ENCODE peak calls at places on chromosomes 12 and 14, in ten cellular contexts. V is spleen, J is prostate gland, Y is suprapubic skin, N is lower leg skin, C is breast epithelium, S is uterus, I is IMR-90, D is A549, U is body of pancreas. W is an unnamed sample.

GRCh38 chr12:49708851-49709250 is 1.6 kb upstream of the FMNL3 start:
- DNase-seq in S (no peak), C (no peak), Y (no peak), D (no peak), U (no peak), J (no peak), N (no peak), V (no peak), I (no peak), W (no peak)

GRCh38 chr14:88613552-88614010 is 50.7 kb downstream of the ZC3H14 start:
- DNase-seq in S (no peak), J (peak; percentile 27), D (no peak), V (no peak), C (no peak), U (peak; percentile 71), I (peak; percentile 53), Y (no peak), N (no peak), W (peak; percentile 60)

GRCh38 chr14:54773171-54774006 is 129.2 kb downstream of the GCH1 start:
- DNase-seq in N (peak; percentile 97), V (peak; percentile 84), U (peak; percentile 79), J (peak; percentile 70), D (peak; percentile 97), Y (peak; percentile 92), S (peak; percentile 93), I (peak; percentile 100), C (peak; percentile 87), W (peak; percentile 83)

GRCh38 chr12:2833327-2833726 is 1.5 kb downstream of the NRIP2 start:
- DNase-seq in S (no peak), I (no peak), J (no peak), U (no peak), Y (no peak), N (no peak), D (no peak), C (no peak), V (no peak), W (no peak)

GRCh38 chr12:59041241-59042121 is 121.2 kb upstream of the LRIG3 start:
- DNase-seq in Y (no peak), D (peak; percentile 57), S (no peak), U (no peak), I (peak; percentile 96), C (no peak), N (no peak), J (peak; percentile 34), V (no peak), W (no peak)

GRCh38 chr12:121766290-121767039 is 27.0 kb downstream of the RHOF start:
- DNase-seq in V (no peak), U (no peak), I (peak; percentile 10), Y (no peak), D (no peak), C (no peak), N (no peak), J (no peak), S (no peak), W (peak; percentile 45)

GRCh38 chr12:59322473-59322872 is 273.4 kb upstream of the SLC16A7 start:
- DNase-seq in I (no peak), S (no peak), J (no peak), D (no peak), C (no peak), N (no peak), Y (no peak), U (peak; percentile 24), V (no peak), W (no peak)

GRCh38 chr14:75549169-75549568 is 26.9 kb downstream of the BATF start:
- DNase-seq in J (no peak), V (no peak), Y (no peak), S (no peak), D (no peak), I (no peak), U (no peak), C (no peak), N (no peak), W (no peak)

GRCh38 chr12:109944975-109945374 is 44.9 kb downstream of the TCHP start:
- DNase-seq in S (no peak), V (no peak), Y (no peak), D (peak; percentile 23), J (no peak), N (no peak), U (peak; percentile 39), I (peak; percentile 82), C (no peak), W (no peak)

GRCh38 chr12:114013601-114014345 is 47.6 kb upstream of the RBM19 start:
- DNase-seq in J (peak; percentile 20), C (no peak), D (peak; percentile 47), U (no peak), S (no peak), N (no peak), I (peak; percentile 37), V (no peak), Y (no peak), W (peak; percentile 59)

GRCh38 chr12:48969847-48970701 is 1.5 kb downstream of the WNT10B start:
- DNase-seq in S (no peak), D (no peak), C (no peak), U (no peak), J (no peak), Y (no peak), N (no peak), I (no peak), V (no peak), W (no peak)

GRCh38 chr12:75838309-75838708 is 193.3 kb downstream of the PHLDA1 start:
- DNase-seq in Y (no peak), I (no peak), V (no peak), J (no peak), D (no peak), U (no peak), S (no peak), C (no peak), N (no peak), W (no peak)
- TF ChIP-seq CTCF in Y (no peak), I (no peak), V (no peak), J (no peak), D (no peak), U (no peak), S (no peak), C (no peak), N (no peak), W (no peak)

DNA sequence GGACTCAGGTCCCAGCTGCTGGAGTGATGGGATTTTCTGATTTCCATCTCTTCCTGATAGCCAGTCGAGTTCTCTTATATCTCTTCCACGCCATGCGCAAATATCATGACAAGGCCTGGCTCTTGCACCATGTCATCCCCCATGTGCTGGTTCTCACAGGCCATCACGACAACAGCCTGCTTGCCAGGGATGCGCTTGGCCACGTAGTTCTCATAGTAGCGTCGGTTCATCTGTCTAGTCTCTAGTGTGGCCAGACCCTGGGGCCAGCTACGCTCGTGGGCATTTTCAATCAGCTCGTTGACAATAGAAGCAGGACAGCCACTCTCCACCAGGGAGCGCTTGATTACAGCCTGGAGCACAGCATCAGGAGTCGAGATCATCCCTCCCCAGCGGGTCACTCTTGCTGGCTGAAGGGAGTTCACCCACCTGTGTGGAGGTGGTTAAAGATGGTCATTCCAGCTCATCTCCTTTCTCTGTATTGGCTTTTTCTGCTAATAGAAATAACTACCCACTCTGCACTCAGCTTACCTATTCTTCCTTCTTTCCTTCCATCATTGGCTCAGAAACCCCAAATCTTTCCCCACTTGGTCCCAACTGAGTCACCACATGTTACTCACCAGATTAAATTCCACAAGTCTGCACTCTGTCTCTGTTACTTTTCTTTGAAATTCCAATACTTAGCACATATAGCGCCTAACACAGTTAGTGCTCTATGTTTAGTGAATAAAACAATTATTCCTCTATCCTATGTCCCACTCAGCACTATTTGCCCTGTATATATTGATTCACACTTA is 15.2 kb downstream of the RNF41 start:
- DNase-seq in D (peak; percentile 74), Y (no peak), J (peak; percentile 53), I (peak; percentile 54), U (peak; percentile 60), C (no peak), V (peak; percentile 78), N (no peak), S (peak; percentile 57), W (peak; percentile 69)
- TF ChIP-seq POLR2A in D (no peak), Y (no peak), J (no peak), I (no peak), U (no peak), C (no peak), V (no peak), N (no peak), S (no peak), W (no peak)

DNA sequence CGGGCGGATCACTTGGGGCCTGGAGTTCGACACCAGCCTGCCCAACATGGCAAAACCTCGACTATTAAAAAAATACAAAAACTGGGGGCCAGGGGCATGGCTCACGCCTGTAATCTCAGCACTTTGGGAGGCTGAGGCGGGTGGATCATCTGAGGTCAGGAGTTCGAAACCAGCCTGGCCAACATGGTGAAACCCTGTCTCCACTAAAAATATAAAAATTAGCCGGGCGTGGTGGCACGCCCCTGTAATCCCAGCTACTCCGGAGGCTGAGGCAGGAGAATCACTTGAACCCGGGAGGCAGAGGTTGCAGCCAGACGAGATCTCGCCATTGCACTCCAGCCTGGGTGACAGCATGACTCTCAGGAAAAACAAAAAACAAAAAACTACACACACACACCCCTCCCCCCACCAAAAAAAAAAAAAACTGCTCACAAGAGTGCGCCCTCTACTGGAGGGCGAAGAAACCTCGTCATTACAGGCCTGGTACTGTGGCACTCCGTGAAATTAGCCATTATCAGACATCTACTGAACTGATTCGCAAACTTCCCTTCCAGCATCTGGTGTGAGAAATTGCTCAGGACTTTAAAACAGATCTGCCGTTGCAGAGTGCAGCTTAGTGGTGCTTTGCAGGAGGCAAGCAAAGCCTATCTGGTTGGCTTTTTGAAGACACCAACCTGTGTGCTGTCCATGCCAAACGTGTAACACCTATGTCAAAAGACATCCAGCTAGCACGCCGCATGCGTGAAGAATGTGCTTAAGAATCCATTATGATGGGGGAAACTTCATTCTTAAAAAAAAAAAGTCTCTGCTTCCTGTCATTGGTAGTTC is 7.7 kb downstream of the PPP1R3E start:
- DNase-seq in I (peak; percentile 51), V (no peak), Y (no peak), U (peak; percentile 54), D (peak; percentile 55), J (no peak), N (no peak), C (peak; percentile 23), S (peak; percentile 40), W (peak; percentile 66)
- TF ChIP-seq CTCF in I (peak; percentile 87), V (peak; percentile 78), Y (peak; percentile 81), U (peak; percentile 89), D (peak; percentile 82), J (peak; percentile 62), N (peak; percentile 83), C (peak; percentile 67), S (peak; percentile 85), W (peak; percentile 88)

DNA sequence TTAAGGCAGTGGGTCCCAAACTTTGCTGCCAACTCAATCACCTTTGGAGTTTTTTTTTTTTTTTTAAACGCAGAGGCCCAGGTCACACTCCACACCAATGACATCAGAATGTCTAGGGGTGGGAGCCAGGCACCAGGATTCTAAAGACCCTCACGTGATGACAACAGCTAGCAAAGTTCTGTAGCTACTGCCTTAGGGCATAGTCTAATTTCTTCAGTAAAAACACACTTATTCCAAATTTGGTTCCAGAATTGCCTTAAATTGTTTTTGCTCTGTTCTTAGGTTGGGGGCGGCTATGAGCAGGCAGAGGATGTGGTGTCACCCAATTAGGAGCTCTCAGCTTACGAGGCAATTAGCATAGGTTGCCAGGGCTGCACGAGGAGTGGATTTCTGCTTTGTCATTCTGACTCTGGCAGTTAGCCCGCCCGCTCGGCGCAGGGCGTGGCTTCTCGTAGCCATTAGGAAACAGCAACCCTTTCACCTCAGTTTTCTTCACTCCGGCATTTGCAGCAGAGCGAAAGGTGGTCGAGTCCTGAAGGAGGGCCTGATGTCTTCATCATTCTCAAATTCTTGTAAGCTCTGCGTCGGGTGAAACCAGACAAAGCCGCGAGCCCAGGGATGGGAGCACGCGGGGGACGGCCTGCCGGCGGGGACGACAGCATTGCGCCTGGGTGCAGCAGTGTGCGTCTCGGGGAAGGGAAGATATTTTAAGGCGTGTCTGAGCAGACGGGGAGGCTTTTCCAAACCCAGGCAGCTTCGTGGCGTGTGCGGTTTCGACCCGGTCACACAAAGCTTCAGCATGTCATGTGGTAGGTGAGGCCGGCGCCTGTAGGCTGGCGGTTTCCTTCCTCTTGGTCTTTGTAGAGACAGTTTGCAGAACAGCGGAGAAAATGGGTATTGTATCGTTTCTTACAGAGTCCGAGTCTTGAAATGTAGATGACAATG is 16.7 kb upstream of the EID3 start:
- DNase-seq in N (peak; percentile 99), U (peak; percentile 92), J (peak; percentile 91), Y (peak; percentile 95), V (peak; percentile 97), I (peak; percentile 96), S (peak; percentile 95), C (peak; percentile 95), D (peak; percentile 99), W (peak; percentile 100)
- TF ChIP-seq POLR2A in N (no peak), U (peak; percentile 85), J (peak; percentile 79), Y (peak; percentile 72), V (no peak), I (peak; percentile 98), S (peak; percentile 67), C (no peak), D (peak; percentile 81), W (peak; percentile 98)

W was measured in NB4.